ENCODE peak calls at places on chromosomes 11 and 22, in eight cellular contexts. One of them, this sample, is unnamed.

GRCh38 chr11:81634483-81634882 is 1099.2 kb downstream of the FAM181B start:
- DNase-seq in IMR-90: no peak
- DNase-seq in heart left ventricle: no peak
- DNase-seq in thyroid gland: no peak
- DNase-seq in stomach: no peak
- DNase-seq in transverse colon: no peak
- DNase-seq in A549: no peak
- DNase-seq in ovary: no peak
- DNase-seq in this sample: no peak

GRCh38 chr11:117815262-117815803 is 9.2 kb downstream of the FXYD2 start:
- DNase-seq in stomach: no peak
- DNase-seq in ovary: no peak
- DNase-seq in IMR-90: no peak
- DNase-seq in thyroid gland: peak
- DNase-seq in heart left ventricle: no peak
- DNase-seq in transverse colon: peak
- DNase-seq in A549: no peak
- DNase-seq in this sample: no peak

GRCh38 chr22:16810188-16810802 is 14.9 kb downstream of the XKR3 start:
- DNase-seq in IMR-90: no peak
- DNase-seq in transverse colon: no peak
- DNase-seq in stomach: no peak
- DNase-seq in A549: no peak
- DNase-seq in ovary: no peak
- DNase-seq in heart left ventricle: no peak
- DNase-seq in thyroid gland: no peak
- DNase-seq in this sample: no peak

GRCh38 chr11:101126551-101127347 is 2.9 kb downstream of the PGR start:
- DNase-seq in A549: no peak
- DNase-seq in transverse colon: no peak
- DNase-seq in thyroid gland: peak
- DNase-seq in stomach: no peak
- DNase-seq in heart left ventricle: peak
- DNase-seq in ovary: peak
- DNase-seq in IMR-90: no peak
- DNase-seq in this sample: no peak

GRCh38 chr11:127656266-127656879 is 655.8 kb upstream of the KIRREL3 start:
- DNase-seq in ovary: no peak
- DNase-seq in transverse colon: no peak
- DNase-seq in thyroid gland: no peak
- DNase-seq in IMR-90: peak
- DNase-seq in stomach: no peak
- DNase-seq in heart left ventricle: no peak
- DNase-seq in A549: no peak
- DNase-seq in this sample: no peak

GRCh38 chr11:2137202-2138071 is 1.8 kb downstream of the IGF2 start:
- DNase-seq in transverse colon: peak
- DNase-seq in heart left ventricle: peak
- DNase-seq in stomach: peak
- DNase-seq in thyroid gland: peak
- DNase-seq in A549: peak
- DNase-seq in IMR-90: peak
- DNase-seq in ovary: peak
- DNase-seq in this sample: peak

GRCh38 chr11:117799634-117800033 is 2.6 kb upstream of the DSCAML1 start:
- DNase-seq in transverse colon: peak
- DNase-seq in A549: no peak
- DNase-seq in heart left ventricle: no peak
- DNase-seq in thyroid gland: no peak
- DNase-seq in IMR-90: no peak
- DNase-seq in ovary: no peak
- DNase-seq in stomach: no peak
- DNase-seq in this sample: no peak

GRCh38 chr11:34234086-34234740 is 123.6 kb downstream of the ABTB2 start:
- DNase-seq in stomach: peak
- DNase-seq in ovary: no peak
- DNase-seq in transverse colon: peak
- DNase-seq in A549: peak
- DNase-seq in thyroid gland: peak
- DNase-seq in IMR-90: peak
- DNase-seq in heart left ventricle: no peak
- DNase-seq in this sample: peak

GRCh38 chr11:23585700-23586099 is 725.4 kb upstream of the CCDC179 start:
- DNase-seq in heart left ventricle: no peak
- DNase-seq in thyroid gland: no peak
- DNase-seq in IMR-90: no peak
- DNase-seq in ovary: no peak
- DNase-seq in A549: no peak
- DNase-seq in stomach: no peak
- DNase-seq in transverse colon: no peak
- DNase-seq in this sample: no peak

GRCh38 chr11:35030716-35031213 is 108.2 kb upstream of the CD44 start:
- DNase-seq in A549: peak
- DNase-seq in IMR-90: peak
- DNase-seq in stomach: no peak
- DNase-seq in ovary: no peak
- DNase-seq in thyroid gland: peak
- DNase-seq in heart left ventricle: peak
- DNase-seq in transverse colon: peak
- DNase-seq in this sample: peak

GRCh38 chr11:38693306-38693705 is 2095.3 kb upstream of the RAG2 start:
- DNase-seq in thyroid gland: no peak
- DNase-seq in transverse colon: no peak
- DNase-seq in IMR-90: no peak
- DNase-seq in stomach: no peak
- DNase-seq in ovary: no peak
- DNase-seq in A549: no peak
- DNase-seq in heart left ventricle: no peak
- DNase-seq in this sample: no peak

GRCh38 chr11:112307617-112308016 is 47.0 kb upstream of the PLET1 start:
- DNase-seq in IMR-90: no peak
- DNase-seq in stomach: no peak
- DNase-seq in transverse colon: no peak
- DNase-seq in heart left ventricle: no peak
- DNase-seq in ovary: no peak
- DNase-seq in A549: no peak
- DNase-seq in thyroid gland: no peak
- DNase-seq in this sample: no peak

GRCh38 chr11:47857485-47858168 is 9.5 kb upstream of the NUP160 start:
- DNase-seq in stomach: no peak
- DNase-seq in thyroid gland: no peak
- DNase-seq in heart left ventricle: no peak
- DNase-seq in transverse colon: no peak
- DNase-seq in ovary: no peak
- DNase-seq in A549: peak
- DNase-seq in IMR-90: no peak
- DNase-seq in this sample: no peak

GRCh38 chr11:120500414-120500936 is 11.1 kb upstream of the GRIK4 start:
- DNase-seq in heart left ventricle: peak
- DNase-seq in transverse colon: no peak
- DNase-seq in ovary: no peak
- DNase-seq in A549: no peak
- DNase-seq in stomach: no peak
- DNase-seq in IMR-90: no peak
- DNase-seq in thyroid gland: peak
- DNase-seq in this sample: no peak

GRCh38 chr11:8058216-8058615 is 22.8 kb upstream of the TUB start:
- DNase-seq in heart left ventricle: no peak
- DNase-seq in stomach: peak
- DNase-seq in ovary: no peak
- DNase-seq in A549: no peak
- DNase-seq in IMR-90: no peak
- DNase-seq in thyroid gland: no peak
- DNase-seq in transverse colon: no peak
- DNase-seq in this sample: no peak

DNA sequence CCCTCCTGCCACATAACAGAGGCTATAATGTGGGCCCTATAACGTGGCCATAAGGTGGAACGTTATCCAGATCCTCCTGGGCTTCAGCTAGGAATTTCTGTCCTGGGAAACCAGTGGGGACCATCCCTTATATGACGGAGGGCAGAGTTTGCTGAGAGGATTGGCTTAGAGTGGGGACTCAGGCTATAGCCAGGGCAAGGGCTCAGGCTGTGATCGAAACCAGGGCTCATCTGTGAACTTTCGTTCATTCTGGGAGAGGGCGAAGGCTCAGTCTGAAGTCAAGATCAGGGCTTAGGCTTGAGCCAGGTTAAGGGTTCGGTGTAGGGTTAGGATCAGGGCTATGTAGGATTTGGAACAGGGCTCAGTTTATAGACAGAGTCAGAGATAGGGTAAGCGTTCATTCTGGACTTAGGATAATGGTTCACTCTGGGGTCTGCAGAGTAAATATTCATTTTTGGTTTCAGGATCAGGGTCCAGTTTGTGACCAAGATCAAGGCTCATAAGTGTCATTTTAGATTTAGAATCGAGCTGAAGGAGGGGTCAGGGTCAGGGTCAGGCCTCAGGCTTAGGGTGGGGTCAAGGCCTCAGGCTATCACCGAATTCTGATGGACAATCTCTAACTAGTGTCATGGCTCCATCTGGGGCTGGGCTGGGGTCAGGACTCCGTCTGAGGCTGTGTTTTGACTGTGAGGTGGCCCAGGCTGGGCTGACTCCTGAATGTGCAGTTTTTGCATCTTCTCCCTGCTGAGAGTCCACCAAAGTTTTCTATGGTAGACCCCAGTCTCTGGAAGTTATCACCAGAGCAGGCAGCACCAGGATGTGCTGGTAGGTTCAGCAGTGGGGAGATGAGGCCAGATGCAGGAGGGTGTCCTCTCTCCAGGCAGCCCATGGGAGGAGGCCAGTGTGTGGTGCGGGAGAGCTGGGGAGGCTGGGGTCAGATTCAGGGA is 33.9 kb upstream of the SOX10 start:
- DNase-seq in IMR-90: no peak
- DNase-seq in ovary: no peak
- DNase-seq in thyroid gland: no peak
- DNase-seq in heart left ventricle: no peak
- DNase-seq in transverse colon: no peak
- DNase-seq in stomach: no peak
- DNase-seq in A549: no peak
- DNase-seq in this sample: no peak
- H3K27ac ChIP-seq in IMR-90: no peak
- H3K27ac ChIP-seq in ovary: no peak
- H3K27ac ChIP-seq in thyroid gland: peak
- H3K27ac ChIP-seq in heart left ventricle: peak
- H3K27ac ChIP-seq in transverse colon: no peak
- H3K27ac ChIP-seq in stomach: no peak
- H3K27ac ChIP-seq in A549: no peak
- H3K27ac ChIP-seq in this sample: no peak

DNA sequence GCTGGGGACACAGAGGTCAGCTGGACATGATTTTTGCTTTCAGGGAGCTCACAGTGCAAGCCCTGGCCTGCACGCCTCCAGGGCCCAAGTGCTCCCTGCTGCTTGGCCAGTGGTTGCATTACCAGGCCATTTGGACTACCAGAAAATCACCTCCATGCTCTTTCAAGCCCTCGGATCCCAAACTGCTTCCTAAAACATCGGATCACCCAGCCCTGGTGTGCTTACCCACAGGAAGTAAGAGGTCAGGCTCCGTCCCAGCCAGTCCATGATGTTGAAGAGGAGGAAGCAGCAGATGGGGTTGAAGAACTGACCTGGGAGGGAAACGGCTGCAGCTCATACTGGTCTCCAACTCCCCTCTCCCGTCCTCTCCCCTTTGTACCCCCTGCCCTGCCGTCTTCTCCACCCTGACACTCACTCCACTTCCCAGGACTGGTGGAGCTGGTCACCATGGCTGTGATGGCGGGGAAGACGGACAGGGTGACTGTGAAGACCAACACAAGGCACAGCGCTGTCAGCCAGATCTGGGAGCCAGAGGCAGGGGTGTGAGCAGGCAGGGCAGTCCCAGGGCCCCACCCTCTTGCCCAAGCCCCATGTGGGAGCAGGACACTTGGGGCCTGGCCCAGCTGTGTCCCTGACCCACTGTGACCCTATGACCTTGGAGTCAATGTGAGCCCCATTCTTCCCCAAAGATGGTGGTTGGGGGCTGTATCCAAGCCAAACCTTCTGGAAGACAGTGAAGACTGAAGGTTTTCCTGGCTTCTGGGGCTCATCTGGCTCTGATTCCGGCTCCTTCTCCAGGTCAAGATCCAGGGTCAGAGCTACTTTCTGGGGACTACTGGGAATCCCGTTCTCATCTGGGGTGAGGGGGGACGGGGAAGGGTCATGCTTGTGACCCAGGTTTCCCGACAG is 5.6 kb downstream of the SLC29A2 start:
- DNase-seq in transverse colon: no peak
- DNase-seq in A549: no peak
- DNase-seq in ovary: no peak
- DNase-seq in IMR-90: no peak
- DNase-seq in heart left ventricle: no peak
- DNase-seq in thyroid gland: no peak
- DNase-seq in stomach: no peak
- DNase-seq in this sample: no peak
- TF ChIP-seq POLR2A in transverse colon: no peak
- TF ChIP-seq POLR2A in A549: no peak
- TF ChIP-seq POLR2A in ovary: no peak
- TF ChIP-seq POLR2A in IMR-90: no peak
- TF ChIP-seq POLR2A in heart left ventricle: no peak
- TF ChIP-seq POLR2A in thyroid gland: no peak
- TF ChIP-seq POLR2A in stomach: no peak
- TF ChIP-seq POLR2A in this sample: no peak

GRCh38 chr11:13207665-13208594 is 69.7 kb upstream of the BMAL1 start:
- DNase-seq in stomach: no peak
- DNase-seq in heart left ventricle: no peak
- DNase-seq in ovary: peak
- DNase-seq in thyroid gland: peak
- DNase-seq in IMR-90: peak
- DNase-seq in transverse colon: peak
- DNase-seq in A549: peak
- DNase-seq in this sample: no peak
- H3K27ac ChIP-seq in stomach: peak
- H3K27ac ChIP-seq in heart left ventricle: peak
- H3K27ac ChIP-seq in ovary: peak
- H3K27ac ChIP-seq in thyroid gland: peak
- H3K27ac ChIP-seq in IMR-90: peak
- H3K27ac ChIP-seq in transverse colon: peak
- H3K27ac ChIP-seq in A549: peak
- H3K27ac ChIP-seq in this sample: no peak

DNA sequence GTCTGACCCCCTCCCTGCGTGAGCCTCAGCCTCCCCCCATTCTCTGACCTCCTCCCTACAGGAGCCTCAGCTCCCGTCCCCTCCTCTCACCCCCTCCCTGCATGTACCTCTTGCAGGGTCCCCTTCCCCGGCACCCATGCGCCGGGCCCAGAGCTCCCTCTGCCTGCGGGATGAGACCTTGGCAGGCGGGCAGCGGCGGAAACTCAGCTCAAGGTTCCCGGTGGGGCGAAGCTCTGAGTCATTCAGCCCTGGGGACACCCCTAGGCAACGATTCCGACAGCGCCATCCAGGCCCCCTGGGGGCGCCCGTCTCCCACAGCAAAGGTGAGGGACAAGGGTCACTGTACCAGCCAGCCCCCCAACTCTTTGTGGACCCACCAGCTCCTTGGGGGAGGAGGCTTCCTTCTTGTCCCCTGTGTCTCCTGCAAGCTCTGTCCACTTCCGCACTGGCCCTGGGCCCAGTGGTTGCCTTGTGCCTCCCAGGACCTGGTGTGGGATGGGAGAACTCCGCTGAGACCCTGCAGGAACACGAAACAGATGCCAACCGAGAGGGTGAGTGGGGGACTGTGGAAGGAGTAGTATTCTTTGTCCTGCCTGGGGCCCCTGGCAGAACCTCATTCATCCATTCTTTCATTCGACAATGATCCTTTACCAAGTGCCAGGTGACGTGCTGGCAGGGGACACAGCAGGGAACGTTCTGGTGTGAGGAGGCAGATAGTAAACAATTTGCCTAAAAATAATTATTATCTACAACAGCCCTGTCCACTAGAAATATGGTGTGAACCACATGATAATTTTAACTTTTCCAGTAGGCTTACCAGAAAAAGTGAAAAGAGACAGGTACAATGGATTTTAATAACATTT is 3.7 kb upstream of the RPS6KA4 start:
- DNase-seq in IMR-90: peak
- DNase-seq in thyroid gland: peak
- DNase-seq in heart left ventricle: peak
- DNase-seq in A549: peak
- DNase-seq in ovary: peak
- DNase-seq in transverse colon: peak
- DNase-seq in stomach: peak
- DNase-seq in this sample: peak
- TF ChIP-seq POLR2A in IMR-90: no peak
- TF ChIP-seq POLR2A in thyroid gland: no peak
- TF ChIP-seq POLR2A in heart left ventricle: no peak
- TF ChIP-seq POLR2A in A549: no peak
- TF ChIP-seq POLR2A in ovary: no peak
- TF ChIP-seq POLR2A in transverse colon: peak
- TF ChIP-seq POLR2A in stomach: no peak
- TF ChIP-seq POLR2A in this sample: no peak